ENCODE peak calls at places on chromosomes 11 and 22, in six cellular contexts. One of them, this sample, is unnamed.

GRCh38 chr11:9613830-9614762 is 40.6 kb downstream of the WEE1 start:
- DNase-seq in myocyte: peak
- DNase-seq in NCI-H2081: peak
- DNase-seq in HEK293T: peak
- DNase-seq in GM03348: peak
- DNase-seq in neural crest cell: peak
- DNase-seq in this sample: peak

GRCh38 chr22:28435271-28435825 is 244.3 kb downstream of the TTC28 start:
- DNase-seq in myocyte: no peak
- DNase-seq in NCI-H2081: no peak
- DNase-seq in HEK293T: no peak
- DNase-seq in GM03348: no peak
- DNase-seq in neural crest cell: no peak
- DNase-seq in this sample: no peak

GRCh38 chr11:29190313-29190712 is 826.5 kb downstream of the KCNA4 start:
- DNase-seq in myocyte: no peak
- DNase-seq in NCI-H2081: no peak
- DNase-seq in HEK293T: no peak
- DNase-seq in GM03348: no peak
- DNase-seq in neural crest cell: no peak
- DNase-seq in this sample: no peak

GRCh38 chr22:20026996-20027601 is 6.2 kb downstream of the TANGO2 start:
- DNase-seq in myocyte: no peak
- DNase-seq in NCI-H2081: no peak
- DNase-seq in HEK293T: no peak
- DNase-seq in GM03348: no peak
- DNase-seq in neural crest cell: no peak
- DNase-seq in this sample: no peak

GRCh38 chr22:42270178-42270511 is 308 bp downstream of the TCF20 start:
- DNase-seq in myocyte: peak
- DNase-seq in NCI-H2081: no peak
- DNase-seq in HEK293T: no peak
- DNase-seq in GM03348: no peak
- DNase-seq in neural crest cell: no peak
- DNase-seq in this sample: no peak

GRCh38 chr11:10392680-10393079 is 62.4 kb upstream of the AMPD3 start:
- DNase-seq in myocyte: no peak
- DNase-seq in NCI-H2081: no peak
- DNase-seq in HEK293T: no peak
- DNase-seq in GM03348: peak
- DNase-seq in neural crest cell: no peak
- DNase-seq in this sample: no peak

GRCh38 chr11:65124480-65125196 is 2.5 kb downstream of the MRPL49 start:
- DNase-seq in myocyte: no peak
- DNase-seq in NCI-H2081: no peak
- DNase-seq in HEK293T: no peak
- DNase-seq in GM03348: no peak
- DNase-seq in neural crest cell: no peak
- DNase-seq in this sample: no peak

GRCh38 chr11:95154514-95154913 is 64.9 kb downstream of the ENDOD1 start:
- DNase-seq in myocyte: peak
- DNase-seq in NCI-H2081: peak
- DNase-seq in HEK293T: peak
- DNase-seq in GM03348: peak
- DNase-seq in neural crest cell: peak
- DNase-seq in this sample: peak

GRCh38 chr22:44881624-44882023 is 128.2 kb downstream of the PHF21B start:
- DNase-seq in myocyte: no peak
- DNase-seq in NCI-H2081: no peak
- DNase-seq in HEK293T: no peak
- DNase-seq in GM03348: no peak
- DNase-seq in neural crest cell: no peak
- DNase-seq in this sample: no peak

GRCh38 chr11:9265211-9266131 is at the start of gene DENND5A:
- DNase-seq in myocyte: peak
- DNase-seq in NCI-H2081: peak
- DNase-seq in HEK293T: peak
- DNase-seq in GM03348: peak
- DNase-seq in neural crest cell: peak
- DNase-seq in this sample: peak

GRCh38 chr22:37189011-37189466 is 992 bp upstream of the C1QTNF6 start:
- DNase-seq in myocyte: no peak
- DNase-seq in NCI-H2081: no peak
- DNase-seq in HEK293T: no peak
- DNase-seq in GM03348: no peak
- DNase-seq in neural crest cell: no peak
- DNase-seq in this sample: no peak

GRCh38 chr22:38429460-38430128 is 25.4 kb downstream of the KCNJ4 start:
- DNase-seq in myocyte: no peak
- DNase-seq in NCI-H2081: peak
- DNase-seq in HEK293T: no peak
- DNase-seq in GM03348: no peak
- DNase-seq in neural crest cell: no peak
- DNase-seq in this sample: no peak

GRCh38 chr11:26573896-26574295 is 1.8 kb upstream of the MUC15 start:
- DNase-seq in myocyte: no peak
- DNase-seq in NCI-H2081: peak
- DNase-seq in HEK293T: no peak
- DNase-seq in GM03348: no peak
- DNase-seq in neural crest cell: no peak
- DNase-seq in this sample: no peak

GRCh38 chr22:48640890-48641771 is 1186.5 kb downstream of the BRD1 start:
- DNase-seq in myocyte: no peak
- DNase-seq in NCI-H2081: no peak
- DNase-seq in HEK293T: no peak
- DNase-seq in GM03348: no peak
- DNase-seq in neural crest cell: no peak
- DNase-seq in this sample: no peak

GRCh38 chr11:65063532-65063931 is 5.2 kb upstream of the NAALADL1 start:
- DNase-seq in myocyte: no peak
- DNase-seq in NCI-H2081: no peak
- DNase-seq in HEK293T: no peak
- DNase-seq in GM03348: no peak
- DNase-seq in neural crest cell: no peak
- DNase-seq in this sample: no peak

GRCh38 chr22:42283288-42284229 is 13.1 kb upstream of the TCF20 start:
- DNase-seq in myocyte: no peak
- DNase-seq in NCI-H2081: no peak
- DNase-seq in HEK293T: no peak
- DNase-seq in GM03348: peak
- DNase-seq in neural crest cell: peak
- DNase-seq in this sample: no peak

GRCh38 chr22:50112151-50113118 is 22.6 kb downstream of the MOV10L1 start:
- DNase-seq in myocyte: no peak
- DNase-seq in NCI-H2081: no peak
- DNase-seq in HEK293T: no peak
- DNase-seq in GM03348: peak
- DNase-seq in neural crest cell: no peak
- DNase-seq in this sample: peak

GRCh38 chr22:32205974-32206773 is 1.3 kb upstream of the RFPL2 start:
- DNase-seq in myocyte: no peak
- DNase-seq in NCI-H2081: no peak
- DNase-seq in HEK293T: peak
- DNase-seq in GM03348: no peak
- DNase-seq in neural crest cell: peak
- DNase-seq in this sample: no peak

GRCh38 chr22:47633111-47633510 is 870.7 kb downstream of the TBC1D22A start:
- DNase-seq in myocyte: no peak
- DNase-seq in NCI-H2081: no peak
- DNase-seq in HEK293T: no peak
- DNase-seq in GM03348: no peak
- DNase-seq in neural crest cell: no peak
- DNase-seq in this sample: no peak

GRCh38 chr22:29816128-29816527 is 21.9 kb downstream of the ASCC2 start:
- DNase-seq in myocyte: no peak
- DNase-seq in NCI-H2081: no peak
- DNase-seq in HEK293T: no peak
- DNase-seq in GM03348: no peak
- DNase-seq in neural crest cell: no peak
- DNase-seq in this sample: no peak

GRCh38 chr11:104005234-104005855 is 31.1 kb upstream of the DDI1 start:
- DNase-seq in myocyte: no peak
- DNase-seq in NCI-H2081: no peak
- DNase-seq in HEK293T: no peak
- DNase-seq in GM03348: no peak
- DNase-seq in neural crest cell: no peak
- DNase-seq in this sample: no peak

GRCh38 chr11:62614275-62614674 is 1.2 kb downstream of the ROM1 start:
- DNase-seq in myocyte: no peak
- DNase-seq in NCI-H2081: no peak
- DNase-seq in HEK293T: no peak
- DNase-seq in GM03348: no peak
- DNase-seq in neural crest cell: no peak
- DNase-seq in this sample: no peak

GRCh38 chr11:8209208-8209807 is 40.5 kb upstream of the RIC3 start:
- DNase-seq in myocyte: no peak
- DNase-seq in NCI-H2081: no peak
- DNase-seq in HEK293T: peak
- DNase-seq in GM03348: no peak
- DNase-seq in neural crest cell: no peak
- DNase-seq in this sample: no peak

GRCh38 chr11:65609711-65610110 is 4.3 kb downstream of the MAP3K11 start:
- DNase-seq in myocyte: no peak
- DNase-seq in NCI-H2081: no peak
- DNase-seq in HEK293T: no peak
- DNase-seq in GM03348: no peak
- DNase-seq in neural crest cell: no peak
- DNase-seq in this sample: no peak

GRCh38 chr11:73034330-73034729 is 107.8 kb downstream of the FCHSD2 start:
- DNase-seq in myocyte: no peak
- DNase-seq in NCI-H2081: no peak
- DNase-seq in HEK293T: no peak
- DNase-seq in GM03348: no peak
- DNase-seq in neural crest cell: no peak
- DNase-seq in this sample: no peak

GRCh38 chr11:128039140-128040021 is 548.0 kb downstream of the ETS1 start:
- DNase-seq in myocyte: peak
- DNase-seq in NCI-H2081: peak
- DNase-seq in HEK293T: no peak
- DNase-seq in GM03348: peak
- DNase-seq in neural crest cell: no peak
- DNase-seq in this sample: peak

GRCh38 chr11:19660076-19660475 is 52.6 kb upstream of the NAV2 start:
- DNase-seq in myocyte: peak
- DNase-seq in NCI-H2081: peak
- DNase-seq in HEK293T: no peak
- DNase-seq in GM03348: no peak
- DNase-seq in neural crest cell: no peak
- DNase-seq in this sample: peak

GRCh38 chr11:46380340-46381045 is 976 bp upstream of the MDK start:
- DNase-seq in myocyte: no peak
- DNase-seq in NCI-H2081: no peak
- DNase-seq in HEK293T: peak
- DNase-seq in GM03348: peak
- DNase-seq in neural crest cell: peak
- DNase-seq in this sample: peak

GRCh38 chr11:1564535-1565172 is 7.4 kb downstream of the DUSP8 start:
- DNase-seq in myocyte: peak
- DNase-seq in NCI-H2081: peak
- DNase-seq in HEK293T: peak
- DNase-seq in GM03348: peak
- DNase-seq in neural crest cell: no peak
- DNase-seq in this sample: peak

GRCh38 chr11:86893235-86893634 is 62.0 kb downstream of the FZD4 start:
- DNase-seq in myocyte: no peak
- DNase-seq in NCI-H2081: no peak
- DNase-seq in HEK293T: no peak
- DNase-seq in GM03348: no peak
- DNase-seq in neural crest cell: no peak
- DNase-seq in this sample: no peak

GRCh38 chr11:4890279-4890678 is 8.6 kb downstream of the OR51T1 start:
- DNase-seq in myocyte: no peak
- DNase-seq in NCI-H2081: no peak
- DNase-seq in HEK293T: no peak
- DNase-seq in GM03348: no peak
- DNase-seq in neural crest cell: no peak
- DNase-seq in this sample: no peak

GRCh38 chr11:117745346-117745745 is 51.7 kb downstream of the DSCAML1 start:
- DNase-seq in myocyte: no peak
- DNase-seq in NCI-H2081: no peak
- DNase-seq in HEK293T: no peak
- DNase-seq in GM03348: no peak
- DNase-seq in neural crest cell: no peak
- DNase-seq in this sample: no peak

GRCh38 chr11:36436084-36436483 is 74.0 kb downstream of the TRAF6 start:
- DNase-seq in myocyte: no peak
- DNase-seq in NCI-H2081: no peak
- DNase-seq in HEK293T: no peak
- DNase-seq in GM03348: no peak
- DNase-seq in neural crest cell: no peak
- DNase-seq in this sample: no peak

GRCh38 chr11:62452261-62452660 is 33.4 kb downstream of the SCGB1A1 start:
- DNase-seq in myocyte: no peak
- DNase-seq in NCI-H2081: no peak
- DNase-seq in HEK293T: no peak
- DNase-seq in GM03348: no peak
- DNase-seq in neural crest cell: no peak
- DNase-seq in this sample: no peak

GRCh38 chr11:104619751-104620150 is 278.5 kb downstream of the CASP12 start:
- DNase-seq in myocyte: no peak
- DNase-seq in NCI-H2081: no peak
- DNase-seq in HEK293T: no peak
- DNase-seq in GM03348: no peak
- DNase-seq in neural crest cell: no peak
- DNase-seq in this sample: no peak

GRCh38 chr11:2207773-2208621 is 36.4 kb upstream of the TH start:
- DNase-seq in myocyte: peak
- DNase-seq in NCI-H2081: no peak
- DNase-seq in HEK293T: no peak
- DNase-seq in GM03348: no peak
- DNase-seq in neural crest cell: no peak
- DNase-seq in this sample: no peak